ENCODE peak calls at places on chromosome 21, in nine cellular contexts. One of them, this sample, is unnamed.

GRCh38 chr21:26096494-26096893 is 74.1 kb downstream of the APP start:
- DNase-seq in tibial artery: no peak
- DNase-seq in dorsolateral prefrontal cortex: no peak
- DNase-seq in IMR-90: no peak
- DNase-seq in Panc1: no peak
- DNase-seq in body of pancreas: no peak
- DNase-seq in colonic mucosa: no peak
- DNase-seq in CD8-positive, alpha-beta T cell: no peak
- DNase-seq in neural progenitor cell: no peak
- DNase-seq in this sample: no peak

GRCh38 chr21:38721983-38722382 is 83.7 kb upstream of the ETS2 start:
- DNase-seq in tibial artery: no peak
- DNase-seq in IMR-90: no peak
- DNase-seq in Panc1: no peak
- DNase-seq in colonic mucosa: no peak
- DNase-seq in CD8-positive, alpha-beta T cell: no peak
- DNase-seq in neural progenitor cell: no peak
- DNase-seq in dorsolateral prefrontal cortex: no peak
- DNase-seq in body of pancreas: no peak
- DNase-seq in this sample: no peak

GRCh38 chr21:39613029-39613934 is 542 bp downstream of the B3GALT5 start:
- DNase-seq in Panc1: no peak
- DNase-seq in neural progenitor cell: peak
- DNase-seq in body of pancreas: no peak
- DNase-seq in colonic mucosa: no peak
- DNase-seq in tibial artery: no peak
- DNase-seq in IMR-90: no peak
- DNase-seq in CD8-positive, alpha-beta T cell: no peak
- DNase-seq in dorsolateral prefrontal cortex: no peak
- DNase-seq in this sample: no peak

GRCh38 chr21:28392436-28392835 is 600.2 kb downstream of the LTN1 start:
- DNase-seq in neural progenitor cell: no peak
- DNase-seq in Panc1: no peak
- DNase-seq in tibial artery: no peak
- DNase-seq in IMR-90: peak
- DNase-seq in colonic mucosa: no peak
- DNase-seq in body of pancreas: no peak
- DNase-seq in dorsolateral prefrontal cortex: no peak
- DNase-seq in CD8-positive, alpha-beta T cell: no peak
- DNase-seq in this sample: no peak

GRCh38 chr21:26405735-26406361 is 167.2 kb downstream of the CYYR1 start:
- DNase-seq in IMR-90: peak
- DNase-seq in CD8-positive, alpha-beta T cell: no peak
- DNase-seq in Panc1: no peak
- DNase-seq in body of pancreas: no peak
- DNase-seq in dorsolateral prefrontal cortex: no peak
- DNase-seq in tibial artery: no peak
- DNase-seq in colonic mucosa: no peak
- DNase-seq in neural progenitor cell: peak
- DNase-seq in this sample: peak

GRCh38 chr21:33668180-33668579 is 25.9 kb downstream of the ITSN1 start:
- DNase-seq in dorsolateral prefrontal cortex: no peak
- DNase-seq in body of pancreas: no peak
- DNase-seq in colonic mucosa: no peak
- DNase-seq in tibial artery: no peak
- DNase-seq in CD8-positive, alpha-beta T cell: no peak
- DNase-seq in IMR-90: peak
- DNase-seq in neural progenitor cell: no peak
- DNase-seq in Panc1: no peak
- DNase-seq in this sample: no peak

GRCh38 chr21:21137986-21138385 is 139.8 kb downstream of the NCAM2 start:
- DNase-seq in IMR-90: peak
- DNase-seq in dorsolateral prefrontal cortex: no peak
- DNase-seq in tibial artery: no peak
- DNase-seq in CD8-positive, alpha-beta T cell: no peak
- DNase-seq in neural progenitor cell: no peak
- DNase-seq in Panc1: no peak
- DNase-seq in colonic mucosa: no peak
- DNase-seq in body of pancreas: no peak
- DNase-seq in this sample: peak

GRCh38 chr21:46189959-46190490 is 5.8 kb upstream of the SPATC1L start:
- DNase-seq in tibial artery: no peak
- DNase-seq in neural progenitor cell: no peak
- DNase-seq in Panc1: no peak
- DNase-seq in CD8-positive, alpha-beta T cell: no peak
- DNase-seq in body of pancreas: no peak
- DNase-seq in colonic mucosa: peak
- DNase-seq in dorsolateral prefrontal cortex: no peak
- DNase-seq in IMR-90: no peak
- DNase-seq in this sample: no peak

GRCh38 chr21:41726970-41727783 is 39.7 kb downstream of the RIPK4 start:
- DNase-seq in body of pancreas: peak
- DNase-seq in IMR-90: peak
- DNase-seq in neural progenitor cell: no peak
- DNase-seq in colonic mucosa: no peak
- DNase-seq in Panc1: no peak
- DNase-seq in tibial artery: peak
- DNase-seq in dorsolateral prefrontal cortex: no peak
- DNase-seq in CD8-positive, alpha-beta T cell: no peak
- DNase-seq in this sample: no peak

GRCh38 chr21:17045214-17045835 is 467.5 kb upstream of the CXADR start:
- DNase-seq in dorsolateral prefrontal cortex: no peak
- DNase-seq in CD8-positive, alpha-beta T cell: no peak
- DNase-seq in colonic mucosa: no peak
- DNase-seq in Panc1: no peak
- DNase-seq in body of pancreas: no peak
- DNase-seq in tibial artery: no peak
- DNase-seq in IMR-90: peak
- DNase-seq in neural progenitor cell: no peak
- DNase-seq in this sample: peak

GRCh38 chr21:46089285-46089684 is 8.6 kb upstream of the COL6A2 start:
- DNase-seq in Panc1: no peak
- DNase-seq in CD8-positive, alpha-beta T cell: no peak
- DNase-seq in dorsolateral prefrontal cortex: no peak
- DNase-seq in neural progenitor cell: no peak
- DNase-seq in tibial artery: no peak
- DNase-seq in IMR-90: no peak
- DNase-seq in body of pancreas: no peak
- DNase-seq in colonic mucosa: no peak
- DNase-seq in this sample: no peak

GRCh38 chr21:41895643-41896493 is 16.7 kb upstream of the PRDM15 start:
- DNase-seq in CD8-positive, alpha-beta T cell: peak
- DNase-seq in dorsolateral prefrontal cortex: no peak
- DNase-seq in colonic mucosa: no peak
- DNase-seq in IMR-90: peak
- DNase-seq in tibial artery: no peak
- DNase-seq in Panc1: no peak
- DNase-seq in neural progenitor cell: no peak
- DNase-seq in body of pancreas: no peak
- DNase-seq in this sample: no peak

GRCh38 chr21:46308431-46308830 is 15.2 kb downstream of the C21orf58 start:
- DNase-seq in IMR-90: no peak
- DNase-seq in colonic mucosa: no peak
- DNase-seq in Panc1: no peak
- DNase-seq in dorsolateral prefrontal cortex: no peak
- DNase-seq in CD8-positive, alpha-beta T cell: no peak
- DNase-seq in body of pancreas: no peak
- DNase-seq in tibial artery: no peak
- DNase-seq in neural progenitor cell: no peak
- DNase-seq in this sample: no peak

GRCh38 chr21:29691616-29692491 is 247.9 kb downstream of the GRIK1 start:
- DNase-seq in neural progenitor cell: no peak
- DNase-seq in Panc1: no peak
- DNase-seq in dorsolateral prefrontal cortex: no peak
- DNase-seq in body of pancreas: no peak
- DNase-seq in colonic mucosa: no peak
- DNase-seq in CD8-positive, alpha-beta T cell: no peak
- DNase-seq in IMR-90: no peak
- DNase-seq in tibial artery: no peak
- DNase-seq in this sample: no peak

GRCh38 chr21:44509539-44509938 is 30.5 kb downstream of the KRTAP10-1 start:
- DNase-seq in tibial artery: no peak
- DNase-seq in Panc1: no peak
- DNase-seq in body of pancreas: peak
- DNase-seq in CD8-positive, alpha-beta T cell: no peak
- DNase-seq in colonic mucosa: peak
- DNase-seq in dorsolateral prefrontal cortex: peak
- DNase-seq in neural progenitor cell: no peak
- DNase-seq in IMR-90: no peak
- DNase-seq in this sample: no peak
- TF ChIP-seq CTCF in tibial artery: no peak
- TF ChIP-seq CTCF in Panc1: no peak
- TF ChIP-seq CTCF in body of pancreas: peak
- TF ChIP-seq CTCF in CD8-positive, alpha-beta T cell: no peak
- TF ChIP-seq CTCF in colonic mucosa: no peak
- TF ChIP-seq CTCF in dorsolateral prefrontal cortex: no peak
- TF ChIP-seq CTCF in neural progenitor cell: no peak
- TF ChIP-seq CTCF in IMR-90: no peak
- TF ChIP-seq CTCF in this sample: no peak

DNA sequence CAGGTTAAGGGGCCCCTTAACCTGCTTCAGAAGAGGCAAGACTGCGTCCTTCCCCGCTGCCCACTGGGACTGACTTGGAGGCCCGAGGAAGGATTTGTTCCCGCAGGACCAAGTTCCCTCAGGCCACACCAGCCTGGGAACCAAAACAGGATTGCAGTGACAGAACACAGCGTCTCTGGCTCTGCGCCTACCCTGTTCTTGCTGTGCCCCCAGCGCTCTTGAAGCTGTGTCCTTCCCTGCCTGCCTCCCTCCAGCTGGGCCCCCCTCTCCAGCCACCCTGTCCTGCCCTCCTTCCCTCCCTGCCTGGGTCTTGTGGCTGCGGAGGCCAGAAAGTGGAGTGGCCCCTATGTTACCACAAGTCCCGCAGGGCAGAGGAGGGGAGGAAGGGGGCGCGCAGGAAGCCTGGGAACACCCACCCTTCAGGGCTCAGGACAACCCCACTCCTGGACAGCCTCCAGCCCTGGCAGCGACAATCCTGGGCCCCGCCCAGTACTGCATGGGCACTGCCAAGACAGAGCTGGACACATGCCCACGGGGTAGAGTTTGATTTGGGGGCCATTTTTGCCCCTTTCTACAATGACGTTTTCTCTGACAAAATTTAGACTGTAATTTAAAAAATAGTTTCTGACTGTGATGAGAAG is 164.9 kb downstream of the DYRK1A start:
- DNase-seq in colonic mucosa: no peak
- DNase-seq in neural progenitor cell: peak
- DNase-seq in Panc1: no peak
- DNase-seq in IMR-90: no peak
- DNase-seq in tibial artery: no peak
- DNase-seq in CD8-positive, alpha-beta T cell: no peak
- DNase-seq in body of pancreas: no peak
- DNase-seq in dorsolateral prefrontal cortex: no peak
- DNase-seq in this sample: no peak
- H3K27ac ChIP-seq in colonic mucosa: no peak
- H3K27ac ChIP-seq in neural progenitor cell: no peak
- H3K27ac ChIP-seq in Panc1: no peak
- H3K27ac ChIP-seq in IMR-90: no peak
- H3K27ac ChIP-seq in tibial artery: peak
- H3K27ac ChIP-seq in CD8-positive, alpha-beta T cell: no peak
- H3K27ac ChIP-seq in body of pancreas: no peak
- H3K27ac ChIP-seq in dorsolateral prefrontal cortex: no peak
- H3K27ac ChIP-seq in this sample: no peak

GRCh38 chr21:36543924-36544323 is 64.0 kb upstream of the CLDN14 start:
- DNase-seq in CD8-positive, alpha-beta T cell: no peak
- DNase-seq in tibial artery: no peak
- DNase-seq in colonic mucosa: no peak
- DNase-seq in neural progenitor cell: no peak
- DNase-seq in IMR-90: no peak
- DNase-seq in dorsolateral prefrontal cortex: no peak
- DNase-seq in Panc1: no peak
- DNase-seq in body of pancreas: no peak
- DNase-seq in this sample: no peak

GRCh38 chr21:36548866-36549265 is 68.9 kb upstream of the CLDN14 start:
- DNase-seq in Panc1: no peak
- DNase-seq in tibial artery: no peak
- DNase-seq in CD8-positive, alpha-beta T cell: no peak
- DNase-seq in dorsolateral prefrontal cortex: no peak
- DNase-seq in body of pancreas: no peak
- DNase-seq in colonic mucosa: no peak
- DNase-seq in IMR-90: no peak
- DNase-seq in neural progenitor cell: no peak
- DNase-seq in this sample: no peak

GRCh38 chr21:36544545-36544944 is 64.6 kb upstream of the CLDN14 start:
- DNase-seq in IMR-90: no peak
- DNase-seq in neural progenitor cell: no peak
- DNase-seq in body of pancreas: no peak
- DNase-seq in Panc1: no peak
- DNase-seq in dorsolateral prefrontal cortex: no peak
- DNase-seq in CD8-positive, alpha-beta T cell: no peak
- DNase-seq in tibial artery: no peak
- DNase-seq in colonic mucosa: no peak
- DNase-seq in this sample: no peak

GRCh38 chr21:36547464-36547863 is 67.5 kb upstream of the CLDN14 start:
- DNase-seq in dorsolateral prefrontal cortex: peak
- DNase-seq in Panc1: no peak
- DNase-seq in body of pancreas: peak
- DNase-seq in tibial artery: no peak
- DNase-seq in IMR-90: no peak
- DNase-seq in colonic mucosa: no peak
- DNase-seq in neural progenitor cell: no peak
- DNase-seq in CD8-positive, alpha-beta T cell: no peak
- DNase-seq in this sample: no peak

DNA sequence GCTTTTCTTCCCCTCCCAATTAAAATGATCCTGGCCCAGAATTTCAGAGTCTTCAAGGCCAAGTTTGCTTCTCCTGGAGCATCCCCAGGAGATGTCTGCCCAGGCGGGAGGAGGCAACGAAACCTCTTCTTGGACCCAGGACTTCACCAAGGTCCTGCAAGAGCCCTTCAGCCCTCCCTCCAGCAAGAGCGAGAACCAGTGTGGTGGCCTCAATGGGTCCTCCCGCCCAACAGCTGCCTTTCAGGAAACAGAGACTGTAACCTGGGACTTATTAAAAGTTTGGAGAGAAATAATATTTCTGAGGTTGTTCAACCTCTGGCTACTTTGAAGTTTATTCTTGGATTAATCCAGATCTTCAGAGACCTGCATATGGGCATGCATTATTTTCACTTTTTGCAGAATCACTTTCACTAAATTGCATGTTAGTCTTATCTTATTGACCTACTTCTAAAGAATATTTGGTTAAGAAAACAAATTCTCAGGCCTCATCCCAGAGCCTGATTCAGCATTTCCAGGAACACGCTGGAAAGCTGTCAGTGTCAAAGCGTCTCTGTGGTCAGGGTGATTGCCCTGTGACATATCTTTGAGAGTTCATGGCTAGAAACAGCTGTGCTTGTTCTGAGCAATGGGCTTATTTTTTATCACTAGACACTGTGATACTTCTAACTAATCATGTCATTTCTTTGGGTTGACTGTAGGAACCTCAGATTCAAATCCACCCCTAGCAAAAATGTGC is 66.0 kb upstream of the CLDN14 start:
- DNase-seq in CD8-positive, alpha-beta T cell: no peak
- DNase-seq in dorsolateral prefrontal cortex: no peak
- DNase-seq in body of pancreas: no peak
- DNase-seq in Panc1: no peak
- DNase-seq in tibial artery: no peak
- DNase-seq in IMR-90: no peak
- DNase-seq in colonic mucosa: no peak
- DNase-seq in neural progenitor cell: no peak
- DNase-seq in this sample: no peak
- H3K4me3 ChIP-seq in CD8-positive, alpha-beta T cell: no peak
- H3K4me3 ChIP-seq in dorsolateral prefrontal cortex: no peak
- H3K4me3 ChIP-seq in body of pancreas: no peak
- H3K4me3 ChIP-seq in Panc1: no peak
- H3K4me3 ChIP-seq in tibial artery: no peak
- H3K4me3 ChIP-seq in IMR-90: no peak
- H3K4me3 ChIP-seq in colonic mucosa: no peak
- H3K4me3 ChIP-seq in neural progenitor cell: no peak
- H3K4me3 ChIP-seq in this sample: no peak

GRCh38 chr21:36122977-36123376 is 11.9 kb upstream of the CBR3 start:
- DNase-seq in body of pancreas: no peak
- DNase-seq in IMR-90: no peak
- DNase-seq in colonic mucosa: no peak
- DNase-seq in Panc1: no peak
- DNase-seq in neural progenitor cell: no peak
- DNase-seq in dorsolateral prefrontal cortex: no peak
- DNase-seq in CD8-positive, alpha-beta T cell: no peak
- DNase-seq in tibial artery: no peak
- DNase-seq in this sample: no peak
- TF ChIP-seq CTCF in body of pancreas: no peak
- TF ChIP-seq CTCF in IMR-90: no peak
- TF ChIP-seq CTCF in colonic mucosa: no peak
- TF ChIP-seq CTCF in Panc1: peak
- TF ChIP-seq CTCF in neural progenitor cell: peak
- TF ChIP-seq CTCF in dorsolateral prefrontal cortex: peak
- TF ChIP-seq CTCF in CD8-positive, alpha-beta T cell: no peak
- TF ChIP-seq CTCF in tibial artery: peak
- TF ChIP-seq CTCF in this sample: peak